ENCODE peak calls at places on chromosome 14, in ten cellular contexts. One of them, this sample, is unnamed.

GRCh38 chr14:70254476-70254961 is 65.8 kb upstream of the SLC8A3 start:
- DNase-seq in PC-3: peak; percentile 55
- DNase-seq in neural progenitor cell: peak; percentile 70
- DNase-seq in fibroblast of lung: peak; percentile 10
- DNase-seq in OCI-LY7: no peak
- DNase-seq in heart left ventricle: peak; percentile 9
- DNase-seq in heart right ventricle: no peak
- DNase-seq in DND-41: no peak
- DNase-seq in upper lobe of right lung: peak; percentile 78
- DNase-seq in tibial artery: no peak
- DNase-seq in this sample: no peak

GRCh38 chr14:65336191-65336591 is 76.3 kb upstream of the FUT8 start:
- DNase-seq in PC-3: peak; percentile 29
- DNase-seq in neural progenitor cell: no peak
- DNase-seq in fibroblast of lung: peak; percentile 41
- DNase-seq in OCI-LY7: no peak
- DNase-seq in heart left ventricle: no peak
- DNase-seq in heart right ventricle: no peak
- DNase-seq in DND-41: peak; percentile 26
- DNase-seq in upper lobe of right lung: no peak
- DNase-seq in tibial artery: no peak
- DNase-seq in this sample: no peak

GRCh38 chr14:73850940-73851339 is 691 bp upstream of the PTGR2 start:
- DNase-seq in PC-3: peak; percentile 84
- DNase-seq in neural progenitor cell: peak; percentile 55
- DNase-seq in fibroblast of lung: no peak
- DNase-seq in OCI-LY7: no peak
- DNase-seq in heart left ventricle: no peak
- DNase-seq in heart right ventricle: no peak
- DNase-seq in DND-41: no peak
- DNase-seq in upper lobe of right lung: no peak
- DNase-seq in tibial artery: no peak
- DNase-seq in this sample: no peak

GRCh38 chr14:91866061-91866460 is 1.3 kb downstream of the TC2N start:
- DNase-seq in PC-3: peak; percentile 15
- DNase-seq in neural progenitor cell: no peak
- DNase-seq in fibroblast of lung: peak; percentile 53
- DNase-seq in OCI-LY7: no peak
- DNase-seq in heart left ventricle: no peak
- DNase-seq in heart right ventricle: no peak
- DNase-seq in DND-41: no peak
- DNase-seq in upper lobe of right lung: no peak
- DNase-seq in tibial artery: no peak
- DNase-seq in this sample: no peak

GRCh38 chr14:80634106-80634758 is 307.3 kb downstream of the CEP128 start:
- DNase-seq in PC-3: peak; percentile 79
- DNase-seq in neural progenitor cell: no peak
- DNase-seq in fibroblast of lung: no peak
- DNase-seq in OCI-LY7: no peak
- DNase-seq in heart left ventricle: no peak
- DNase-seq in heart right ventricle: no peak
- DNase-seq in DND-41: no peak
- DNase-seq in upper lobe of right lung: no peak
- DNase-seq in tibial artery: no peak
- DNase-seq in this sample: no peak

GRCh38 chr14:101844752-101845151 is 83.2 kb downstream of the PPP2R5C start:
- DNase-seq in PC-3: no peak
- DNase-seq in neural progenitor cell: no peak
- DNase-seq in fibroblast of lung: no peak
- DNase-seq in OCI-LY7: no peak
- DNase-seq in heart left ventricle: no peak
- DNase-seq in heart right ventricle: no peak
- DNase-seq in DND-41: no peak
- DNase-seq in upper lobe of right lung: no peak
- DNase-seq in tibial artery: no peak
- DNase-seq in this sample: no peak

GRCh38 chr14:75254901-75255300 is 23.7 kb upstream of the FOS start:
- DNase-seq in PC-3: peak; percentile 16
- DNase-seq in neural progenitor cell: peak; percentile 11
- DNase-seq in fibroblast of lung: no peak
- DNase-seq in OCI-LY7: no peak
- DNase-seq in heart left ventricle: no peak
- DNase-seq in heart right ventricle: no peak
- DNase-seq in DND-41: no peak
- DNase-seq in upper lobe of right lung: peak; percentile 17
- DNase-seq in tibial artery: no peak
- DNase-seq in this sample: peak; percentile 91

GRCh38 chr14:87067597-87067996 is 925.4 kb downstream of the GALC start:
- DNase-seq in PC-3: no peak
- DNase-seq in neural progenitor cell: no peak
- DNase-seq in fibroblast of lung: no peak
- DNase-seq in OCI-LY7: no peak
- DNase-seq in heart left ventricle: no peak
- DNase-seq in heart right ventricle: no peak
- DNase-seq in DND-41: no peak
- DNase-seq in upper lobe of right lung: no peak
- DNase-seq in tibial artery: no peak
- DNase-seq in this sample: no peak

GRCh38 chr14:104149617-104150141 is 11.3 kb downstream of the KIF26A start:
- DNase-seq in PC-3: no peak
- DNase-seq in neural progenitor cell: peak; percentile 87
- DNase-seq in fibroblast of lung: no peak
- DNase-seq in OCI-LY7: no peak
- DNase-seq in heart left ventricle: peak; percentile 63
- DNase-seq in heart right ventricle: peak; percentile 62
- DNase-seq in DND-41: no peak
- DNase-seq in upper lobe of right lung: no peak
- DNase-seq in tibial artery: no peak
- DNase-seq in this sample: no peak

GRCh38 chr14:104149278-104149595 is 10.8 kb downstream of the KIF26A start:
- DNase-seq in PC-3: no peak
- DNase-seq in neural progenitor cell: no peak
- DNase-seq in fibroblast of lung: no peak
- DNase-seq in OCI-LY7: no peak
- DNase-seq in heart left ventricle: no peak
- DNase-seq in heart right ventricle: no peak
- DNase-seq in DND-41: no peak
- DNase-seq in upper lobe of right lung: no peak
- DNase-seq in tibial artery: no peak
- DNase-seq in this sample: no peak

GRCh38 chr14:104151028-104151385 is 12.6 kb downstream of the KIF26A start:
- DNase-seq in PC-3: no peak
- DNase-seq in neural progenitor cell: no peak
- DNase-seq in fibroblast of lung: no peak
- DNase-seq in OCI-LY7: no peak
- DNase-seq in heart left ventricle: no peak
- DNase-seq in heart right ventricle: no peak
- DNase-seq in DND-41: no peak
- DNase-seq in upper lobe of right lung: no peak
- DNase-seq in tibial artery: no peak
- DNase-seq in this sample: no peak

GRCh38 chr14:104151546-104152245 is 13.3 kb downstream of the KIF26A start:
- DNase-seq in PC-3: no peak
- DNase-seq in neural progenitor cell: no peak
- DNase-seq in fibroblast of lung: no peak
- DNase-seq in OCI-LY7: no peak
- DNase-seq in heart left ventricle: no peak
- DNase-seq in heart right ventricle: no peak
- DNase-seq in DND-41: no peak
- DNase-seq in upper lobe of right lung: no peak
- DNase-seq in tibial artery: no peak
- DNase-seq in this sample: no peak

DNA sequence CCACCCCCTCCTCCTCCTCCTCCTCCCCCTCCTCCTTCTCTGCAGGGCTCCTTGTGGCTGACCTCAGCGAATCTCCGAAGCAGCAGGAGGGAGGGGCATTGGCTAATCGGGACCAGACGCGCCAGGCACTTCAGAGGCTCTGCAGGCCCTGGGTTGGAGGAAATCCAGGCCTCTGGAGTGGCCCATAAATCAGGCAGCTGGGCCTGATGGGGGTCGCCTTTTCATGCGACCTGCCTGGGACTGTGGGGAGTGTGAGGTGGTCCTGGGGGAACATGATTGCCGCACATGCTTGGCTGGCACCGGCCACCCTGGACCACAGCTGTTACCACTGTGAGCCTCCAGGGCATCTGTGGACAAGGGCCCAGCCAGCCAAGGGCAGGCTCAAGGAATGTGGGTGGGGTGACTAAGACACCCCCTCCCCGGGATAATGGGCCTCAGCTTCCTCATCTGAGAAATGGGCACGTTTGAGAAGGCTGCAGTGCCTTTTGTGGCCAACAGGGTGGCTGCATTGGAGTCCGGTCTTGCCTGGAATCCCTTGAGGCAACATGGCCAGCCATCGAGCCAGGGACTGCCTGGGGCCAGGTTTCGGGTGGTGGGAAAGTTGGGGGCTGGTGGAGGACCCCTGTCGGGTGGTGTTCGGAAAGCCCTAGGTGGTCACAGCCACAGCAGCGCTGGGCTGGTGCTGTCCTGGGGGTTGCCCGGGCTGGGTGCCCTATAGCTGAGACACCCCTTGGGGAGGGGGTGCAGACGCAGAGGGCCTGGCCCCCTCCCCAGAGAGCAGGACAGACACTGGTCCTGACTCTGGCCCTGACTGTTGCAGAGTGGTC is 12.0 kb downstream of the KIF26A start:
- DNase-seq in PC-3: no peak
- DNase-seq in neural progenitor cell: peak; percentile 89
- DNase-seq in fibroblast of lung: peak; percentile 27
- DNase-seq in OCI-LY7: no peak
- DNase-seq in heart left ventricle: no peak
- DNase-seq in heart right ventricle: peak; percentile 51
- DNase-seq in DND-41: no peak
- DNase-seq in upper lobe of right lung: no peak
- DNase-seq in tibial artery: no peak
- DNase-seq in this sample: no peak
- TF ChIP-seq CTCF in PC-3: peak; percentile 28
- TF ChIP-seq CTCF in neural progenitor cell: peak; percentile 42
- TF ChIP-seq CTCF in fibroblast of lung: peak; percentile 18
- TF ChIP-seq CTCF in OCI-LY7: no peak
- TF ChIP-seq CTCF in heart left ventricle: no peak
- TF ChIP-seq CTCF in heart right ventricle: no peak
- TF ChIP-seq CTCF in DND-41: peak; percentile 41
- TF ChIP-seq CTCF in upper lobe of right lung: no peak
- TF ChIP-seq CTCF in tibial artery: no peak
- TF ChIP-seq CTCF in this sample: no peak

DNA sequence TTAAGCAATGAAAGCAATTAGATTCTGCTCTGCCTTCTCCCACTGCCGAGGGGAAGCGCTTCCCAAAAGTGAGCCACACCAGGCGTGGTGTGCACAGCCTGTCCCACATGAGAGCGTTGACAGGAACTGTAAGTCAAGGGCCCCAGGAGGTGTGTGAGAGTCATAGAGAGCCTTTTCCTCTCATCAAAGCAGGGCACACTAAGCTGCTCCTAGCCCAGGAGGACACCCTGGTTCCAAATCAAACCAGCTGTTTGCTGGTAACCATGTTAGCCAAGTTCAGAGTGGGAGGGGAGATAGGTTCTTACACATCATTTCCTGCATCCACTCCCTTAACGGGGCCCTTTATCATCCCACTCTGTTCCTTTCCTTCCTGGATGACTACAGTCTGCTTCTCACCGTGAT is 98.3 kb downstream of the SPTSSA start:
- DNase-seq in PC-3: peak; percentile 54
- DNase-seq in neural progenitor cell: no peak
- DNase-seq in fibroblast of lung: no peak
- DNase-seq in OCI-LY7: no peak
- DNase-seq in heart left ventricle: no peak
- DNase-seq in heart right ventricle: peak; percentile 10
- DNase-seq in DND-41: no peak
- DNase-seq in upper lobe of right lung: peak; percentile 69
- DNase-seq in tibial artery: no peak
- DNase-seq in this sample: no peak
- H3K4me1 ChIP-seq in PC-3: peaks cover 70% of the 10 kb centered on the region
- H3K4me1 ChIP-seq in neural progenitor cell: peaks cover 14% of the 10 kb centered on the region
- H3K4me1 ChIP-seq in fibroblast of lung: no peaks in the 10 kb centered on the region
- H3K4me1 ChIP-seq in OCI-LY7: no peaks in the 10 kb centered on the region
- H3K4me1 ChIP-seq in heart left ventricle: peaks cover 29% of the 10 kb centered on the region
- H3K4me1 ChIP-seq in heart right ventricle: peaks cover 10% of the 10 kb centered on the region
- H3K4me1 ChIP-seq in DND-41: no peaks in the 10 kb centered on the region
- H3K4me1 ChIP-seq in upper lobe of right lung: peaks cover 33% of the 10 kb centered on the region
- H3K4me1 ChIP-seq in tibial artery: peaks cover 6% of the 10 kb centered on the region
- H3K4me1 ChIP-seq in this sample: peaks cover 39% of the 10 kb centered on the region

DNA sequence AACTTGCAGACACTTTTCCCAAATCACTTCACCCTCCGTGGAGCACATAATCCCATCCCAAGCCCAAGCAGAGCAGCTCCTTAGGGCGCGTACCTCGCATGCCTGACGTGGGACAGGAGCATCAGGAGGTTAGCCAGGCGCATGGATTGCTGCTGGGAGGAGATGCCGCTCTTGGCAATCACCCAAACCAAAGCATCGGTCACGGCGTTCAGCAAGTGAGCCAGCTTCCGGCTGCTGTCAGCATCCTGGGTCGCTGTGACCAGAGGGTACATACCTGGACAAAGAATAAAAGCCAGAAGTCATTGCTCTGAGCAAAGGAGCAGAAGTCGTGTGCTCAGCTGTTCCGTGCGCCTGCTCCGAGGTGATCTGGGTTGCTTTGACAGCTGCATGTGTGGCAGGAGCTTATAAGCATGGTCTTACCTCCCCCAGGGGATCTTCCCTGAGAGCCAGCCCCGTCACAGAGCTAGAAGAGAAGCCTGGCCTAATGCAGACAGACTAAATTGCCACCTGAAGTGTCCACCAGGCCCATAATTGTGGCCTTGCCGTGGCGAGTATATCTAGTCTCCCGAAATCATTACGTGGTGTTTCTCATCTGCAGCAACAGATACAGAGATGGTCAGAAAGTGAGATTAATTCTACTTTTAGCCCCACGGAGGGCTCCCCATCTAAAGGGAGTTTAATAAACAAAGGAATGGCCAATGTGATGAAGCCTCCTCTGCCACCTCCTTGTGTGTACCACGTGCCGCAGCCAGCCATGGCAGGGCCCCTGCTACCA is 59.1 kb downstream of the ESR2 start:
- DNase-seq in PC-3: peak; percentile 85
- DNase-seq in neural progenitor cell: no peak
- DNase-seq in fibroblast of lung: peak; percentile 44
- DNase-seq in OCI-LY7: peak; percentile 79
- DNase-seq in heart left ventricle: no peak
- DNase-seq in heart right ventricle: no peak
- DNase-seq in DND-41: no peak
- DNase-seq in upper lobe of right lung: no peak
- DNase-seq in tibial artery: no peak
- DNase-seq in this sample: no peak
- H3K27ac ChIP-seq in PC-3: no peak overlapping the region
- H3K27ac ChIP-seq in neural progenitor cell: no peak overlapping the region
- H3K27ac ChIP-seq in fibroblast of lung: no peak overlapping the region
- H3K27ac ChIP-seq in OCI-LY7: peak overlapping the region; percentile 98
- H3K27ac ChIP-seq in heart left ventricle: no peak overlapping the region
- H3K27ac ChIP-seq in heart right ventricle: no peak overlapping the region
- H3K27ac ChIP-seq in DND-41: no peak overlapping the region
- H3K27ac ChIP-seq in upper lobe of right lung: no peak overlapping the region
- H3K27ac ChIP-seq in tibial artery: no peak overlapping the region
- H3K27ac ChIP-seq in this sample: no peak overlapping the region

DNA sequence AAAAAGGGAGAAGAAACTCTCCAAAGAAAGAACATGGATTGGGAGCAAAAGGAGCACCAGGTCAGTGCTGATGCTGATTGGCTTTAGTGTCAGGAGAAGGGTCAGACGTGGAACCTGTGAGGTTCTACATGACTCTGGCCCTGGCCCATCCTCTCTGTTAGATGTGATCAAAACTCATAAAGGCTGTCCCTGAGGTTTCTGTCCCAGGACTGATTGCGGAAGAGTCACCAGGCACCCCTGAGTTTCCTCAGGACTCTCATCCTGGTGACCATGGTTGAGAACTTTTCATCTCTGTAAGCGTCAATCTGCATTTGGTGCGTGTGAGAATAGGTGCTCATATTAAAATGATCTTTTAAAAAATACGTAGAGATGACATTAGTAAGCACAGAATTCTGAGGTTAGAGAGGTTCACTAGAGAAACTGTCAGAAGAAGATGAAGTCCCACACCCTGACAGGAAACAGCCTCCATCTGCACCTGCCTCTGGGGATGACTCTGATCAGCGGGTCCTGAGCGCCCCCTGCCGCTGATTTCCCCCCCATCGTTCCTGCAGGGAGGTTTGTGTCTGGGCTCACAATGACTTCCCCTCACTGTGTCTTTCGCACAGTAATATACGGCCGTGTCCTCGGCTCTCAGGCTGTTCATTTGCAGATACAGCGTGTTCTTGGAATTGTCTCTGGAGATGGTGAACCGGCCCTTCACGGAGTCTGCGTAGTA is 741.8 kb downstream of the TMEM121 start:
- DNase-seq in PC-3: no peak
- DNase-seq in neural progenitor cell: no peak
- DNase-seq in fibroblast of lung: no peak
- DNase-seq in OCI-LY7: peak; percentile 88
- DNase-seq in heart left ventricle: no peak
- DNase-seq in heart right ventricle: no peak
- DNase-seq in DND-41: peak; percentile 100
- DNase-seq in upper lobe of right lung: no peak
- DNase-seq in tibial artery: no peak
- DNase-seq in this sample: no peak
- TF ChIP-seq CTCF in PC-3: no peak
- TF ChIP-seq CTCF in neural progenitor cell: no peak
- TF ChIP-seq CTCF in fibroblast of lung: no peak
- TF ChIP-seq CTCF in OCI-LY7: peak; percentile 91
- TF ChIP-seq CTCF in heart left ventricle: no peak
- TF ChIP-seq CTCF in heart right ventricle: no peak
- TF ChIP-seq CTCF in DND-41: peak; percentile 100
- TF ChIP-seq CTCF in upper lobe of right lung: peak; percentile 19
- TF ChIP-seq CTCF in tibial artery: no peak
- TF ChIP-seq CTCF in this sample: no peak